ENCODE peak calls at places on chromosomes 2 and 18, in eight cellular contexts. One of them, this sample, is unnamed.

GRCh38 chr18:51559902-51560287 is 362.4 kb upstream of the MEX3C start:
- DNase-seq in CMK: no peak
- DNase-seq in spleen: no peak
- DNase-seq in GM12892: no peak
- DNase-seq in epithelial cell of proximal tubule: no peak
- DNase-seq in WTC11: no peak
- DNase-seq in activated T-cell treated with anti-CD3 and anti-CD28 coated beads for 1 hour: no peak
- DNase-seq in psoas muscle: no peak
- DNase-seq in this sample: no peak

GRCh38 chr18:9708882-9709877 is 1.1 kb downstream of the RAB31 start:
- DNase-seq in epithelial cell of proximal tubule: no peak
- DNase-seq in GM12892: peak
- DNase-seq in CMK: no peak
- DNase-seq in WTC11: peak
- DNase-seq in psoas muscle: no peak
- DNase-seq in spleen: peak
- DNase-seq in activated T-cell treated with anti-CD3 and anti-CD28 coated beads for 1 hour: no peak
- DNase-seq in this sample: no peak

GRCh38 chr18:49285627-49286026 is 174.8 kb downstream of the DYM start:
- DNase-seq in psoas muscle: no peak
- DNase-seq in GM12892: no peak
- DNase-seq in spleen: no peak
- DNase-seq in activated T-cell treated with anti-CD3 and anti-CD28 coated beads for 1 hour: no peak
- DNase-seq in WTC11: no peak
- DNase-seq in epithelial cell of proximal tubule: no peak
- DNase-seq in CMK: no peak
- DNase-seq in this sample: no peak

GRCh38 chr2:171124512-171124911 is 36.2 kb downstream of the TLK1 start:
- DNase-seq in spleen: no peak
- DNase-seq in activated T-cell treated with anti-CD3 and anti-CD28 coated beads for 1 hour: no peak
- DNase-seq in psoas muscle: no peak
- DNase-seq in WTC11: no peak
- DNase-seq in epithelial cell of proximal tubule: no peak
- DNase-seq in GM12892: no peak
- DNase-seq in CMK: no peak
- DNase-seq in this sample: no peak

GRCh38 chr2:64119369-64119768 is 24.9 kb downstream of the PELI1 start:
- DNase-seq in CMK: no peak
- DNase-seq in GM12892: no peak
- DNase-seq in WTC11: no peak
- DNase-seq in spleen: no peak
- DNase-seq in activated T-cell treated with anti-CD3 and anti-CD28 coated beads for 1 hour: no peak
- DNase-seq in psoas muscle: no peak
- DNase-seq in epithelial cell of proximal tubule: no peak
- DNase-seq in this sample: no peak

GRCh38 chr18:8780227-8780626 is 74.9 kb downstream of the MTCL1 start:
- DNase-seq in activated T-cell treated with anti-CD3 and anti-CD28 coated beads for 1 hour: no peak
- DNase-seq in WTC11: no peak
- DNase-seq in spleen: no peak
- DNase-seq in epithelial cell of proximal tubule: no peak
- DNase-seq in CMK: no peak
- DNase-seq in psoas muscle: no peak
- DNase-seq in GM12892: no peak
- DNase-seq in this sample: no peak

GRCh38 chr2:147092266-147092665 is 752.6 kb upstream of the ACVR2A start:
- DNase-seq in spleen: no peak
- DNase-seq in GM12892: no peak
- DNase-seq in WTC11: no peak
- DNase-seq in activated T-cell treated with anti-CD3 and anti-CD28 coated beads for 1 hour: no peak
- DNase-seq in psoas muscle: no peak
- DNase-seq in epithelial cell of proximal tubule: no peak
- DNase-seq in CMK: no peak
- DNase-seq in this sample: no peak

GRCh38 chr2:740446-741293 is 63.5 kb upstream of the TMEM18 start:
- DNase-seq in WTC11: peak
- DNase-seq in psoas muscle: peak
- DNase-seq in spleen: peak
- DNase-seq in CMK: no peak
- DNase-seq in epithelial cell of proximal tubule: peak
- DNase-seq in GM12892: no peak
- DNase-seq in activated T-cell treated with anti-CD3 and anti-CD28 coated beads for 1 hour: no peak
- DNase-seq in this sample: peak

GRCh38 chr2:71637168-71637567 is 183.8 kb downstream of the DYSF start:
- DNase-seq in activated T-cell treated with anti-CD3 and anti-CD28 coated beads for 1 hour: no peak
- DNase-seq in psoas muscle: no peak
- DNase-seq in GM12892: no peak
- DNase-seq in WTC11: no peak
- DNase-seq in spleen: no peak
- DNase-seq in CMK: no peak
- DNase-seq in epithelial cell of proximal tubule: no peak
- DNase-seq in this sample: no peak

GRCh38 chr18:63897072-63897471 is 9.6 kb downstream of the SERPINB2 start:
- DNase-seq in GM12892: no peak
- DNase-seq in WTC11: no peak
- DNase-seq in activated T-cell treated with anti-CD3 and anti-CD28 coated beads for 1 hour: no peak
- DNase-seq in epithelial cell of proximal tubule: no peak
- DNase-seq in spleen: no peak
- DNase-seq in CMK: no peak
- DNase-seq in psoas muscle: no peak
- DNase-seq in this sample: no peak

GRCh38 chr2:160349306-160349705 is 144.3 kb downstream of the RBMS1 start:
- DNase-seq in CMK: no peak
- DNase-seq in psoas muscle: no peak
- DNase-seq in GM12892: no peak
- DNase-seq in epithelial cell of proximal tubule: no peak
- DNase-seq in spleen: no peak
- DNase-seq in activated T-cell treated with anti-CD3 and anti-CD28 coated beads for 1 hour: no peak
- DNase-seq in WTC11: no peak
- DNase-seq in this sample: no peak

GRCh38 chr18:31399336-31400032 is 22.9 kb downstream of the DSG4 start:
- DNase-seq in GM12892: no peak
- DNase-seq in WTC11: no peak
- DNase-seq in epithelial cell of proximal tubule: peak
- DNase-seq in CMK: no peak
- DNase-seq in psoas muscle: no peak
- DNase-seq in activated T-cell treated with anti-CD3 and anti-CD28 coated beads for 1 hour: no peak
- DNase-seq in spleen: no peak
- DNase-seq in this sample: peak

GRCh38 chr2:181784556-181784955 is 104.2 kb upstream of the NEUROD1 start:
- DNase-seq in psoas muscle: no peak
- DNase-seq in WTC11: no peak
- DNase-seq in epithelial cell of proximal tubule: no peak
- DNase-seq in CMK: no peak
- DNase-seq in activated T-cell treated with anti-CD3 and anti-CD28 coated beads for 1 hour: no peak
- DNase-seq in spleen: no peak
- DNase-seq in GM12892: no peak
- DNase-seq in this sample: peak

GRCh38 chr2:29182920-29183319 is 67.7 kb downstream of the CLIP4 start:
- DNase-seq in spleen: no peak
- DNase-seq in activated T-cell treated with anti-CD3 and anti-CD28 coated beads for 1 hour: no peak
- DNase-seq in GM12892: no peak
- DNase-seq in epithelial cell of proximal tubule: no peak
- DNase-seq in psoas muscle: no peak
- DNase-seq in WTC11: no peak
- DNase-seq in CMK: no peak
- DNase-seq in this sample: no peak

GRCh38 chr2:137178955-137179377 is 413.6 kb downstream of the THSD7B start:
- DNase-seq in activated T-cell treated with anti-CD3 and anti-CD28 coated beads for 1 hour: no peak
- DNase-seq in epithelial cell of proximal tubule: no peak
- DNase-seq in WTC11: no peak
- DNase-seq in CMK: no peak
- DNase-seq in psoas muscle: no peak
- DNase-seq in spleen: no peak
- DNase-seq in GM12892: no peak
- DNase-seq in this sample: peak

GRCh38 chr2:177295479-177295878 is 31.0 kb upstream of the NFE2L2 start:
- DNase-seq in psoas muscle: no peak
- DNase-seq in WTC11: no peak
- DNase-seq in activated T-cell treated with anti-CD3 and anti-CD28 coated beads for 1 hour: no peak
- DNase-seq in epithelial cell of proximal tubule: no peak
- DNase-seq in spleen: no peak
- DNase-seq in CMK: no peak
- DNase-seq in GM12892: no peak
- DNase-seq in this sample: peak

GRCh38 chr2:213085538-213085937 is 65.9 kb downstream of the IKZF2 start:
- DNase-seq in WTC11: no peak
- DNase-seq in spleen: no peak
- DNase-seq in activated T-cell treated with anti-CD3 and anti-CD28 coated beads for 1 hour: no peak
- DNase-seq in epithelial cell of proximal tubule: no peak
- DNase-seq in CMK: no peak
- DNase-seq in psoas muscle: no peak
- DNase-seq in GM12892: no peak
- DNase-seq in this sample: no peak

GRCh38 chr2:27086722-27087446 is at the start of gene KHK:
- DNase-seq in psoas muscle: no peak
- DNase-seq in activated T-cell treated with anti-CD3 and anti-CD28 coated beads for 1 hour: no peak
- DNase-seq in WTC11: peak
- DNase-seq in CMK: no peak
- DNase-seq in epithelial cell of proximal tubule: no peak
- DNase-seq in spleen: peak
- DNase-seq in GM12892: peak
- DNase-seq in this sample: no peak

GRCh38 chr2:96507957-96508520 is 2.9 kb upstream of the NEURL3 start:
- DNase-seq in psoas muscle: peak
- DNase-seq in WTC11: peak
- DNase-seq in CMK: no peak
- DNase-seq in epithelial cell of proximal tubule: no peak
- DNase-seq in activated T-cell treated with anti-CD3 and anti-CD28 coated beads for 1 hour: peak
- DNase-seq in GM12892: peak
- DNase-seq in spleen: peak
- DNase-seq in this sample: peak

GRCh38 chr2:240596080-240596460 is 9.5 kb downstream of the CAPN10 start:
- DNase-seq in GM12892: no peak
- DNase-seq in psoas muscle: no peak
- DNase-seq in WTC11: peak
- DNase-seq in activated T-cell treated with anti-CD3 and anti-CD28 coated beads for 1 hour: no peak
- DNase-seq in CMK: no peak
- DNase-seq in spleen: peak
- DNase-seq in epithelial cell of proximal tubule: no peak
- DNase-seq in this sample: no peak

GRCh38 chr2:74925361-74925786 is 33.1 kb upstream of the POLE4 start:
- DNase-seq in activated T-cell treated with anti-CD3 and anti-CD28 coated beads for 1 hour: no peak
- DNase-seq in spleen: no peak
- DNase-seq in GM12892: no peak
- DNase-seq in WTC11: no peak
- DNase-seq in psoas muscle: no peak
- DNase-seq in CMK: no peak
- DNase-seq in epithelial cell of proximal tubule: no peak
- DNase-seq in this sample: no peak

GRCh38 chr2:83522891-83523493 is 936.1 kb downstream of the SUCLG1 start:
- DNase-seq in psoas muscle: no peak
- DNase-seq in CMK: no peak
- DNase-seq in epithelial cell of proximal tubule: no peak
- DNase-seq in WTC11: no peak
- DNase-seq in spleen: no peak
- DNase-seq in activated T-cell treated with anti-CD3 and anti-CD28 coated beads for 1 hour: no peak
- DNase-seq in GM12892: no peak
- DNase-seq in this sample: no peak

GRCh38 chr2:104769096-104769495 is 84.8 kb upstream of the POU3F3 start:
- DNase-seq in WTC11: no peak
- DNase-seq in epithelial cell of proximal tubule: peak
- DNase-seq in CMK: no peak
- DNase-seq in psoas muscle: no peak
- DNase-seq in spleen: no peak
- DNase-seq in GM12892: no peak
- DNase-seq in activated T-cell treated with anti-CD3 and anti-CD28 coated beads for 1 hour: no peak
- DNase-seq in this sample: peak

GRCh38 chr18:70332694-70333093 is 43.8 kb downstream of the SOCS6 start:
- DNase-seq in activated T-cell treated with anti-CD3 and anti-CD28 coated beads for 1 hour: no peak
- DNase-seq in spleen: no peak
- DNase-seq in WTC11: no peak
- DNase-seq in CMK: no peak
- DNase-seq in psoas muscle: no peak
- DNase-seq in GM12892: no peak
- DNase-seq in epithelial cell of proximal tubule: no peak
- DNase-seq in this sample: peak

GRCh38 chr2:84781942-84782716 is 98.8 kb downstream of the TRABD2A start:
- DNase-seq in epithelial cell of proximal tubule: no peak
- DNase-seq in GM12892: no peak
- DNase-seq in WTC11: no peak
- DNase-seq in psoas muscle: no peak
- DNase-seq in CMK: no peak
- DNase-seq in spleen: peak
- DNase-seq in activated T-cell treated with anti-CD3 and anti-CD28 coated beads for 1 hour: peak
- DNase-seq in this sample: peak

GRCh38 chr18:76380791-76381405 is 114.1 kb downstream of the ZNF516 start:
- DNase-seq in epithelial cell of proximal tubule: no peak
- DNase-seq in CMK: no peak
- DNase-seq in WTC11: peak
- DNase-seq in psoas muscle: no peak
- DNase-seq in GM12892: no peak
- DNase-seq in spleen: peak
- DNase-seq in activated T-cell treated with anti-CD3 and anti-CD28 coated beads for 1 hour: no peak
- DNase-seq in this sample: no peak

GRCh38 chr18:36297419-36298112 is at the start of gene FHOD3:
- DNase-seq in WTC11: peak
- DNase-seq in spleen: no peak
- DNase-seq in psoas muscle: peak
- DNase-seq in GM12892: peak
- DNase-seq in activated T-cell treated with anti-CD3 and anti-CD28 coated beads for 1 hour: no peak
- DNase-seq in CMK: no peak
- DNase-seq in epithelial cell of proximal tubule: no peak
- DNase-seq in this sample: peak

GRCh38 chr2:219252900-219253752 is at the start of gene TUBA4B:
- DNase-seq in activated T-cell treated with anti-CD3 and anti-CD28 coated beads for 1 hour: no peak
- DNase-seq in spleen: peak
- DNase-seq in WTC11: peak
- DNase-seq in psoas muscle: peak
- DNase-seq in epithelial cell of proximal tubule: no peak
- DNase-seq in GM12892: peak
- DNase-seq in CMK: no peak
- DNase-seq in this sample: no peak

GRCh38 chr2:112784199-112785189 is at the start of gene IL1A:
- DNase-seq in GM12892: no peak
- DNase-seq in psoas muscle: no peak
- DNase-seq in epithelial cell of proximal tubule: peak
- DNase-seq in CMK: no peak
- DNase-seq in WTC11: peak
- DNase-seq in activated T-cell treated with anti-CD3 and anti-CD28 coated beads for 1 hour: no peak
- DNase-seq in spleen: no peak
- DNase-seq in this sample: peak

GRCh38 chr2:71607490-71607889 is 154.1 kb downstream of the DYSF start:
- DNase-seq in CMK: no peak
- DNase-seq in WTC11: peak
- DNase-seq in activated T-cell treated with anti-CD3 and anti-CD28 coated beads for 1 hour: no peak
- DNase-seq in spleen: peak
- DNase-seq in psoas muscle: no peak
- DNase-seq in epithelial cell of proximal tubule: no peak
- DNase-seq in GM12892: no peak
- DNase-seq in this sample: no peak

GRCh38 chr2:8004250-8004681 is 677.6 kb upstream of the ID2 start:
- DNase-seq in GM12892: no peak
- DNase-seq in CMK: no peak
- DNase-seq in epithelial cell of proximal tubule: no peak
- DNase-seq in spleen: no peak
- DNase-seq in activated T-cell treated with anti-CD3 and anti-CD28 coated beads for 1 hour: no peak
- DNase-seq in WTC11: no peak
- DNase-seq in psoas muscle: no peak
- DNase-seq in this sample: peak

GRCh38 chr2:10912076-10912731 is 470 bp downstream of the KCNF1 start:
- DNase-seq in activated T-cell treated with anti-CD3 and anti-CD28 coated beads for 1 hour: no peak
- DNase-seq in spleen: peak
- DNase-seq in epithelial cell of proximal tubule: no peak
- DNase-seq in WTC11: no peak
- DNase-seq in CMK: no peak
- DNase-seq in GM12892: no peak
- DNase-seq in psoas muscle: no peak
- DNase-seq in this sample: no peak

This sample was measured in choroid plexus epithelial cell.